ENCODE peak calls at places on chromosomes 6 and 20, in four cellular contexts. One of them, this sample, is unnamed.

GRCh38 chr6:138405816-138406403 is 1.9 kb downstream of the HEBP2 start:
- DNase-seq in K562: no peak
- DNase-seq in pancreas: no peak
- DNase-seq in ACHN: no peak
- DNase-seq in this sample: no peak

GRCh38 chr6:43059168-43060033 is at the start of the genes KLC4 and MRPL2:
- DNase-seq in K562: peak
- DNase-seq in pancreas: peak
- DNase-seq in ACHN: peak
- DNase-seq in this sample: peak

GRCh38 chr6:138795809-138796469 is at the start of gene ECT2L:
- DNase-seq in K562: no peak
- DNase-seq in pancreas: peak
- DNase-seq in ACHN: no peak
- DNase-seq in this sample: no peak

GRCh38 chr6:30169658-30170614 is 6.6 kb downstream of the TRIM15 start:
- DNase-seq in K562: peak
- DNase-seq in pancreas: no peak
- DNase-seq in ACHN: peak
- DNase-seq in this sample: peak

GRCh38 chr6:41555326-41556300 is 9.4 kb downstream of the FOXP4 start:
- DNase-seq in K562: no peak
- DNase-seq in pancreas: no peak
- DNase-seq in ACHN: no peak
- DNase-seq in this sample: no peak

GRCh38 chr6:139591075-139591474 is 216.6 kb upstream of the CITED2 start:
- DNase-seq in K562: no peak
- DNase-seq in pancreas: no peak
- DNase-seq in ACHN: no peak
- DNase-seq in this sample: no peak

GRCh38 chr20:49591217-49591865 is 23.4 kb upstream of the PTGIS start:
- DNase-seq in K562: no peak
- DNase-seq in pancreas: no peak
- DNase-seq in ACHN: no peak
- DNase-seq in this sample: no peak

GRCh38 chr6:34243901-34244884 is 4.6 kb downstream of the SMIM29 start:
- DNase-seq in K562: peak
- DNase-seq in pancreas: peak
- DNase-seq in ACHN: peak
- DNase-seq in this sample: no peak

GRCh38 chr6:43054206-43054943 is 724 bp upstream of the CUL7 start:
- DNase-seq in K562: no peak
- DNase-seq in pancreas: no peak
- DNase-seq in ACHN: no peak
- DNase-seq in this sample: no peak

GRCh38 chr6:79895382-79896100 is 51.8 kb downstream of the ELOVL4 start:
- DNase-seq in K562: no peak
- DNase-seq in pancreas: no peak
- DNase-seq in ACHN: no peak
- DNase-seq in this sample: no peak

GRCh38 chr20:46270977-46271744 is 37.1 kb downstream of the CDH22 start:
- DNase-seq in K562: no peak
- DNase-seq in pancreas: no peak
- DNase-seq in ACHN: no peak
- DNase-seq in this sample: no peak

GRCh38 chr6:93962566-93962965 is 543.2 kb upstream of the EPHA7 start:
- DNase-seq in K562: no peak
- DNase-seq in pancreas: no peak
- DNase-seq in ACHN: no peak
- DNase-seq in this sample: no peak